ENCODE peak calls at places on chromosome 18, in six cellular contexts. D is heart left ventricle, B is left ventricle myocardium inferior, Y is GM12878, P is body of pancreas, O is astrocyte. E is an unnamed sample.
A peak's percentile ranks its signal among the peaks of the same experiment; 100 is the strongest.

GRCh38 chr18:61797691-61798590 is 94.9 kb downstream of the RNF152 start:
- DNase-seq in D (no peak), B (no peak), Y (no peak), P (no peak), O (no peak), E (no peak)

GRCh38 chr18:57441395-57441794 is 6.2 kb downstream of the ONECUT2 start:
- DNase-seq in D (no peak), B (no peak), Y (no peak), P (no peak), O (peak; percentile 10), E (no peak)

GRCh38 chr18:33820517-33821368 is 242.7 kb downstream of the ASXL3 start:
- DNase-seq in D (no peak), B (no peak), Y (no peak), P (peak; percentile 35), O (no peak), E (no peak)

GRCh38 chr18:36302676-36303075 is 5.2 kb downstream of the FHOD3 start:
- DNase-seq in D (no peak), B (no peak), Y (no peak), P (no peak), O (peak; percentile 64), E (no peak)

GRCh38 chr18:34709631-34710429 is at the start of gene DTNA:
- DNase-seq in D (no peak), B (no peak), Y (no peak), P (no peak), O (peak; percentile 95), E (peak; percentile 31)

GRCh38 chr18:56402872-56403516 is 235.4 kb downstream of the TXNL1 start:
- DNase-seq in D (peak; percentile 28), B (no peak), Y (no peak), P (no peak), O (peak; percentile 89), E (no peak)

GRCh38 chr18:42801706-42802105 is 313.8 kb downstream of the RIT2 start:
- DNase-seq in D (no peak), B (no peak), Y (no peak), P (no peak), O (peak; percentile 54), E (no peak)

GRCh38 chr18:35856178-35856577 is 116.3 kb upstream of the RMP24 start:
- DNase-seq in D (no peak), B (no peak), Y (no peak), P (no peak), O (no peak), E (no peak)

GRCh38 chr18:57543560-57543959 is 42.9 kb downstream of the FECH start:
- DNase-seq in D (no peak), B (no peak), Y (no peak), P (no peak), O (no peak), E (no peak)

GRCh38 chr18:36843199-36843598 is 14.3 kb downstream of the KIAA1328 start:
- DNase-seq in D (no peak), B (no peak), Y (no peak), P (no peak), O (no peak), E (no peak)

GRCh38 chr18:2082676-2083075 is 488.6 kb downstream of the METTL4 start:
- DNase-seq in D (no peak), B (no peak), Y (no peak), P (no peak), O (no peak), E (no peak)

GRCh38 chr18:30039201-30039600 is 1003.3 kb downstream of the DSC3 start:
- DNase-seq in D (no peak), B (no peak), Y (no peak), P (no peak), O (no peak), E (no peak)

GRCh38 chr18:11654736-11655604 is 34.1 kb upstream of the GNAL start:
- DNase-seq in D (peak; percentile 42), B (peak; percentile 52), Y (no peak), P (peak; percentile 68), O (no peak), E (no peak)

GRCh38 chr18:45521777-45522176 is 93.5 kb upstream of the SLC14A2 start:
- DNase-seq in D (no peak), B (no peak), Y (no peak), P (no peak), O (peak; percentile 72), E (peak; percentile 85)

GRCh38 chr18:67515987-67516431 is 511 bp downstream of the DSEL start:
- DNase-seq in D (peak; percentile 89), B (peak; percentile 82), Y (no peak), P (peak; percentile 92), O (peak; percentile 72), E (peak; percentile 22)

GRCh38 chr18:23133860-23134779 is 1.2 kb upstream of the CABLES1 start:
- DNase-seq in D (no peak), B (no peak), Y (peak; percentile 59), P (peak; percentile 76), O (no peak), E (no peak)
- H3K4me3 ChIP-seq in D (peak overlapping the region; percentile 72), B (peak overlapping the region; percentile 75), Y (peak overlapping the region; percentile 76), P (no peak overlapping the region), O (peak overlapping the region; percentile 70), E (peak overlapping the region; percentile 71)

GRCh38 chr18:58943896-58944295 is 79.2 kb downstream of the ZNF532 start:
- DNase-seq in D (no peak), B (no peak), Y (no peak), P (no peak), O (no peak), E (no peak)
- H3K27ac ChIP-seq in D (no peak overlapping the region), B (peak overlapping the region; percentile 58), Y (no peak overlapping the region), P (no peak overlapping the region), O (no peak overlapping the region), E (no peak overlapping the region)

GRCh38 chr18:13440277-13441248 is 222.0 kb downstream of the LDLRAD4 start:
- DNase-seq in D (no peak), B (no peak), Y (no peak), P (peak; percentile 77), O (no peak), E (no peak)
- TF ChIP-seq CTCF in D (no peak), B (no peak), Y (no peak), P (no peak), O (no peak), E (no peak)

GRCh38 chr18:24736686-24737085 is 276.2 kb downstream of the HRH4 start:
- DNase-seq in D (no peak), B (no peak), Y (no peak), P (no peak), O (no peak), E (no peak)

DNA sequence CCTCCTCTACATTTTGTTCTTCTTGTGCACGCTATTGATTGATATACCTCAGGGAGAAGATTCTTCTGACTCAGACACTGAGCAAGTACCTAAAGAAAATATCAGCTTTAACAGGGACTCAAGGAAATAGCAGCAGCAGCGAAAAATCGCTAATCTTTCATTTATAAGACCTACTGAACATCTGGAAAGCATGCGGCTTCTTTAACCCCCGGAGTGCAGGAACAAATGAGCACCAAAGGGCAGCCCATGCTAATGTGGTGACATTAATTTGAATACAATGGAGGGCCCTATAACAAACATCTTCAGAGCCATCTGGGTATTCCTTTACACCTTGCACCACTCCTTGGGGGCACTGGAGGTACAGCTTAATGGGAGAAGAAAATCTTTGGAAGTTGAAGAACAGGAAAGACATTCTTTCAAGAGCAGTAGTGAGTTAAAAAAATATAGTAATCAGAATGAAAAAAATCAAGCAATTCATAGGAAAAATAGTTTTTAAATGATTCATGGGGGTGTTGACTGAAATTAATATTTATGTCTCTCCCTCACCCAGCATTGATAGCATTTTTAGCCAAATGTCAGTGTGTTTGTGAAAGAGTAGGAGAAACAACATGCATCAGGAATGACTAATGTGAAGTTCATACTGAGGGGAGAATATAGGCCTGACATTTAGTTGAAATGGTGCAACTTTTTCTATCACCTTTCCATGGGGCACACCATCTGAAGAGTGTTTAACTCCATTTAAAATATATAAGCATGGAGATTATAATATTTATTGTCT is 281.7 kb downstream of the HRH4 start:
- DNase-seq in D (no peak), B (no peak), Y (no peak), P (no peak), O (no peak), E (no peak)
- H3K4me3 ChIP-seq in D (no peak overlapping the region), B (no peak overlapping the region), Y (no peak overlapping the region), P (no peak overlapping the region), O (no peak overlapping the region), E (no peak overlapping the region)

DNA sequence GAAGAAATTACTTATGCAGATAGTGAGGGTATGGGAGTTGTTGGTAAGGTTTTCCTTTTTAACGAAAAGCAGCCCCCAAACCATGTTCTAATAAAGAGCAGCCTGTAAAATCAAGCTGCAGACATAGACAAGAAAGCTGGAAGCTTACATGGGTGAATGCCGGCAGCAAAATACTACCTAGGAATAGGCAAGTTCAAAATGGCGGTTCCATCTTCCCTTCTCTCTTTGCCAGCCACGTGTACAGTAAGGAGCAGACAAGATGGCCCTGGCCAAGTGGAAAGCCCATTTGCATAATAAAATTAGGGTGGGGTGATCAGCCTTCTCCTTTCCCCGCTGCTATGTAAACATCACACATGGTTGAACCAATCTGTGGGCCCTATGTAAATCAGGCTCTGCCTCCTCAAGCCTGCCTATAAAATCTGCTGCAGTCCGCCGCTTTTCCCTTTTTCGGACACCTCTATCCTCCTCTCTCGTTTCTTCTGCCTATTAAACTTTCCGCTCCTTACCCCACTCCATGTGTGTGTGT is 155.0 kb downstream of the ZBTB7C start:
- DNase-seq in D (no peak), B (no peak), Y (no peak), P (no peak), O (no peak), E (no peak)
- H3K27ac ChIP-seq in D (no peak overlapping the region), B (no peak overlapping the region), Y (no peak overlapping the region), P (no peak overlapping the region), O (no peak overlapping the region), E (no peak overlapping the region)

E was measured in thoracic aorta.